ENCODE peak calls at places on chromosomes 12 and 14, in eight cellular contexts. W is left ventricle myocardium inferior; U is tibial artery; L is heart right ventricle; Q is thoracic aorta; J is body of pancreas; B is SK-N-SH; M is CD8-positive, alpha-beta T cell. I is an unnamed sample.

GRCh38 chr14:85731198-85731597 is 201.3 kb downstream of the FLRT2 start:
- DNase-seq in W (peak; percentile 35), B (no peak), U (no peak), J (peak; percentile 5), L (no peak), M (no peak), Q (no peak), I (no peak)

GRCh38 chr12:130499474-130499873 is 161.8 kb downstream of the PIWIL1 start:
- DNase-seq in B (no peak), Q (no peak), J (no peak), L (no peak), M (no peak), W (no peak), U (no peak), I (no peak)

GRCh38 chr14:52338282-52338681 is 24.2 kb downstream of the PTGER2 start:
- DNase-seq in U (no peak), Q (no peak), L (no peak), B (no peak), W (no peak), M (no peak), J (no peak), I (no peak)

GRCh38 chr14:51490205-51490604 is 161.5 kb upstream of the FRMD6 start:
- DNase-seq in M (no peak), L (no peak), Q (no peak), B (no peak), U (no peak), J (no peak), W (no peak), I (no peak)

GRCh38 chr12:60399064-60399463 is 803.2 kb downstream of the SLC16A7 start:
- DNase-seq in U (no peak), M (no peak), W (no peak), L (no peak), J (no peak), B (no peak), Q (no peak), I (no peak)

GRCh38 chr12:106303202-106303820 is 778 bp downstream of the TCP11L2 start:
- DNase-seq in U (peak; percentile 92), W (peak; percentile 93), M (peak; percentile 94), Q (peak; percentile 74), L (peak; percentile 93), B (peak; percentile 78), J (peak; percentile 89), I (peak; percentile 59)

GRCh38 chr12:55688716-55689655 is 18.7 kb downstream of the ITGA7 start:
- DNase-seq in W (no peak), Q (no peak), M (no peak), U (peak; percentile 51), B (no peak), J (no peak), L (no peak), I (no peak)

GRCh38 chr12:39824505-39825198 is 205.0 kb upstream of the ABCD2 start:
- DNase-seq in U (no peak), W (no peak), L (no peak), J (no peak), Q (no peak), B (peak; percentile 7), M (no peak), I (no peak)

GRCh38 chr12:55072093-55072492 is 52.3 kb downstream of the NEUROD4 start:
- DNase-seq in W (peak; percentile 55), J (peak; percentile 74), B (no peak), M (peak; percentile 78), L (peak; percentile 56), Q (no peak), U (no peak), I (peak; percentile 35)

GRCh38 chr14:93533864-93534263 is 103.1 kb downstream of the UNC79 start:
- DNase-seq in Q (no peak), U (no peak), L (no peak), M (no peak), J (no peak), W (no peak), B (no peak), I (no peak)

GRCh38 chr12:129371268-129371667 is 518.0 kb downstream of the GLT1D1 start:
- DNase-seq in J (no peak), B (no peak), U (no peak), Q (no peak), M (no peak), L (no peak), W (no peak), I (no peak)

GRCh38 chr12:49939707-49940106 is 10.8 kb upstream of the AQP2 start:
- DNase-seq in Q (no peak), U (no peak), M (no peak), L (no peak), J (no peak), B (no peak), W (no peak), I (no peak)

GRCh38 chr12:50524621-50525020 is 19.8 kb downstream of the DIP2B start:
- DNase-seq in B (no peak), Q (no peak), J (no peak), W (no peak), L (no peak), U (no peak), M (no peak), I (no peak)

GRCh38 chr12:78316656-78317055 is 486.0 kb downstream of the NAV3 start:
- DNase-seq in M (no peak), B (no peak), U (no peak), J (no peak), W (no peak), L (no peak), Q (no peak), I (no peak)

GRCh38 chr12:113862570-113863454 is 103.3 kb downstream of the RBM19 start:
- DNase-seq in L (no peak), U (no peak), W (no peak), B (no peak), J (no peak), Q (no peak), M (no peak), I (no peak)

GRCh38 chr14:99519931-99520421 is 38.8 kb downstream of the CCNK start:
- DNase-seq in J (peak; percentile 3), W (no peak), Q (no peak), B (peak; percentile 29), L (no peak), U (peak; percentile 35), M (no peak), I (peak; percentile 3)

GRCh38 chr12:24903305-24904088 is 45.4 kb downstream of the BCAT1 start:
- DNase-seq in W (no peak), B (no peak), L (no peak), Q (no peak), U (no peak), M (no peak), J (no peak), I (no peak)

GRCh38 chr14:68788275-68789001 is 4.4 kb downstream of the ZFP36L1 start:
- DNase-seq in M (no peak), B (no peak), J (no peak), U (no peak), W (no peak), L (no peak), Q (no peak), I (no peak)

GRCh38 chr14:68786491-68787234 is 6.2 kb downstream of the ZFP36L1 start:
- DNase-seq in B (no peak), U (no peak), J (peak; percentile 58), W (no peak), Q (no peak), L (no peak), M (no peak), I (no peak)

GRCh38 chr14:68789002-68789797 is 3.7 kb downstream of the ZFP36L1 start:
- DNase-seq in J (peak; percentile 90), Q (no peak), L (peak; percentile 85), W (peak; percentile 87), M (peak; percentile 90), B (peak; percentile 95), U (peak; percentile 92), I (peak; percentile 91)

GRCh38 chr14:68785817-68786490 is 6.9 kb downstream of the ZFP36L1 start:
- DNase-seq in Q (no peak), L (no peak), B (no peak), U (no peak), J (peak; percentile 58), M (peak; percentile 38), W (no peak), I (no peak)

GRCh38 chr14:68787235-68787727 is 5.6 kb downstream of the ZFP36L1 start:
- DNase-seq in W (no peak), U (no peak), Q (no peak), B (no peak), M (peak; percentile 44), J (peak; percentile 67), L (no peak), I (no peak)
- H3K4me3 ChIP-seq in W (peak overlapping the region; percentile 96), U (peak overlapping the region; percentile 4), Q (peak overlapping the region; percentile 28), B (no peak overlapping the region), M (peak overlapping the region; percentile 9), J (no peak overlapping the region), L (peak overlapping the region; percentile 90), I (no peak overlapping the region)

DNA sequence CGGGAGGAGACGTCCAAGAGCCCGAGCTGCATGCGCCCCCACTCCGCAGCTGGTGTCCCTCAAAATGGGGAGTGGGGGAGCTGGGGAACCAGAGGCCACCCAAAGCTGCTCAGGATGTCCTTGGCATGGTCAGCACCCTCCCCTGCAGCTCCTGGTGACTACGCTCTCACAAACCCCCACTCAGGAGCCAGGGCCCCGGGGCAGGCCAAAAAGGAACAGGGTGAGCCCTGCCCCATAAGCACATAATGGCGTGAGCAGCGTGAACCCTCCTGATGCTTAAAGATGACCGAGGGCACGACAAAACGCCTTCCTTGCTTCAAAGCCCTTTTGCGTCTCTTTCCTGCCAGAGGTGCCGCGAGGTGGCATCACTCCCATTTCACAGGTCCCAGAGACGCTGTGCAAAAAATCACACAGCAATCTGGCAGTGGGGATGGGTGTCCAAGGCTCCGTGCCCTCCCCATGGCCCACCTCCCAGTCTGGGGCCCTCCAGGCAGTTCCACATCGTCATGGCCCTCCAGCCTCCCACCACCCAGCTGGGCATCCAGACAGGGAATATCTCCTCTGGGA is 13.5 kb downstream of the NCOR2 start:
- DNase-seq in J (no peak), Q (no peak), B (no peak), M (no peak), U (no peak), W (no peak), L (no peak), I (no peak)
- H3K4me1 ChIP-seq in J (peaks cover 60% of the 10 kb centered on the region), Q (peaks cover 79% of the 10 kb centered on the region), B (peaks cover 69% of the 10 kb centered on the region), M (peaks cover 48% of the 10 kb centered on the region), U (peaks cover 86% of the 10 kb centered on the region), W (peaks cover 96% of the 10 kb centered on the region), L (peaks cover 88% of the 10 kb centered on the region), I (peaks cover 45% of the 10 kb centered on the region)

GRCh38 chr14:64400829-64401459 is 12.8 kb downstream of the MTHFD1 start:
- DNase-seq in Q (no peak), B (no peak), M (no peak), W (no peak), U (no peak), L (no peak), J (no peak), I (no peak)
- TF ChIP-seq CTCF in Q (no peak), B (no peak), M (no peak), W (no peak), U (no peak), L (no peak), J (no peak), I (no peak)

GRCh38 chr12:57609781-57610552 is 1.3 kb upstream of the ARHGEF25 start:
- DNase-seq in B (peak; percentile 72), M (no peak), W (peak; percentile 56), L (peak; percentile 68), J (no peak), U (peak; percentile 76), Q (no peak), I (no peak)
- H3K4me3 ChIP-seq in B (no peak overlapping the region), M (peak overlapping the region; percentile 36), W (peak overlapping the region; percentile 87), L (peak overlapping the region; percentile 64), J (no peak overlapping the region), U (peak overlapping the region; percentile 85), Q (peak overlapping the region; percentile 80), I (no peak overlapping the region)